ENCODE peak calls at places on chromosomes 13 and 19, in four cellular contexts. One of them, this sample, is unnamed.

GRCh38 chr13:38180670-38181069 is 169.0 kb upstream of the UFM1 start:
- DNase-seq in T-cell: no peak
- DNase-seq in RPMI7951: peak; percentile 19
- DNase-seq in activated CD4-positive, alpha-beta T cell treated with anti-CD3 and anti-CD28 coated beads for 48 hours: no peak
- DNase-seq in this sample: no peak

GRCh38 chr13:19634129-19634740 is 776 bp downstream of the MPHOSPH8 start:
- DNase-seq in T-cell: no peak
- DNase-seq in activated CD4-positive, alpha-beta T cell treated with anti-CD3 and anti-CD28 coated beads for 48 hours: no peak
- DNase-seq in RPMI7951: peak; percentile 35
- DNase-seq in this sample: no peak

GRCh38 chr19:33957804-33958203 is 161.1 kb downstream of the KCTD15 start:
- DNase-seq in RPMI7951: no peak
- DNase-seq in activated CD4-positive, alpha-beta T cell treated with anti-CD3 and anti-CD28 coated beads for 48 hours: no peak
- DNase-seq in T-cell: no peak
- DNase-seq in this sample: no peak

GRCh38 chr19:47280183-47280797 is 5.6 kb downstream of the INAFM1 start:
- DNase-seq in RPMI7951: no peak
- DNase-seq in T-cell: no peak
- DNase-seq in activated CD4-positive, alpha-beta T cell treated with anti-CD3 and anti-CD28 coated beads for 48 hours: peak; percentile 83
- DNase-seq in this sample: peak; percentile 76

GRCh38 chr19:34926361-34926684 is 380 bp upstream of the ZNF30 start:
- DNase-seq in T-cell: no peak
- DNase-seq in activated CD4-positive, alpha-beta T cell treated with anti-CD3 and anti-CD28 coated beads for 48 hours: no peak
- DNase-seq in RPMI7951: no peak
- DNase-seq in this sample: no peak

GRCh38 chr19:18306903-18307681 is 15.8 kb downstream of the LSM4 start:
- DNase-seq in RPMI7951: no peak
- DNase-seq in activated CD4-positive, alpha-beta T cell treated with anti-CD3 and anti-CD28 coated beads for 48 hours: no peak
- DNase-seq in T-cell: no peak
- DNase-seq in this sample: peak; percentile 61

GRCh38 chr19:55406869-55407624 is 541 bp downstream of the UBE2S start:
- DNase-seq in RPMI7951: no peak
- DNase-seq in T-cell: no peak
- DNase-seq in activated CD4-positive, alpha-beta T cell treated with anti-CD3 and anti-CD28 coated beads for 48 hours: peak; percentile 42
- DNase-seq in this sample: peak; percentile 42

GRCh38 chr13:110797230-110797877 is 83.9 kb downstream of the ING1 start:
- DNase-seq in RPMI7951: no peak
- DNase-seq in activated CD4-positive, alpha-beta T cell treated with anti-CD3 and anti-CD28 coated beads for 48 hours: no peak
- DNase-seq in T-cell: no peak
- DNase-seq in this sample: no peak

GRCh38 chr19:47110521-47111080 is 3.0 kb downstream of the ZC3H4 start:
- DNase-seq in T-cell: no peak
- DNase-seq in RPMI7951: no peak
- DNase-seq in activated CD4-positive, alpha-beta T cell treated with anti-CD3 and anti-CD28 coated beads for 48 hours: peak; percentile 62
- DNase-seq in this sample: no peak

GRCh38 chr13:109770436-109770835 is 15.9 kb downstream of the IRS2 start:
- DNase-seq in RPMI7951: no peak
- DNase-seq in T-cell: no peak
- DNase-seq in activated CD4-positive, alpha-beta T cell treated with anti-CD3 and anti-CD28 coated beads for 48 hours: no peak
- DNase-seq in this sample: no peak

GRCh38 chr13:67355791-67356190 is 125.7 kb upstream of the PCDH9 start:
- DNase-seq in activated CD4-positive, alpha-beta T cell treated with anti-CD3 and anti-CD28 coated beads for 48 hours: no peak
- DNase-seq in T-cell: no peak
- DNase-seq in RPMI7951: no peak
- DNase-seq in this sample: no peak

GRCh38 chr13:94154362-94154761 is 325.1 kb downstream of the DCT start:
- DNase-seq in RPMI7951: peak; percentile 10
- DNase-seq in activated CD4-positive, alpha-beta T cell treated with anti-CD3 and anti-CD28 coated beads for 48 hours: no peak
- DNase-seq in T-cell: no peak
- DNase-seq in this sample: no peak

GRCh38 chr13:84686458-84686857 is 804.2 kb upstream of the SLITRK1 start:
- DNase-seq in T-cell: no peak
- DNase-seq in RPMI7951: no peak
- DNase-seq in activated CD4-positive, alpha-beta T cell treated with anti-CD3 and anti-CD28 coated beads for 48 hours: no peak
- DNase-seq in this sample: no peak

GRCh38 chr19:56837492-56837891 is 3.0 kb downstream of the PEG3 start:
- DNase-seq in activated CD4-positive, alpha-beta T cell treated with anti-CD3 and anti-CD28 coated beads for 48 hours: no peak
- DNase-seq in RPMI7951: peak; percentile 37
- DNase-seq in T-cell: no peak
- DNase-seq in this sample: no peak

GRCh38 chr19:3175761-3176714 is 2.5 kb upstream of the S1PR4 start:
- DNase-seq in activated CD4-positive, alpha-beta T cell treated with anti-CD3 and anti-CD28 coated beads for 48 hours: no peak
- DNase-seq in RPMI7951: peak; percentile 85
- DNase-seq in T-cell: peak; percentile 26
- DNase-seq in this sample: no peak

GRCh38 chr13:50149143-50149703 is 134.0 kb downstream of the KCNRG start:
- DNase-seq in RPMI7951: no peak
- DNase-seq in T-cell: no peak
- DNase-seq in activated CD4-positive, alpha-beta T cell treated with anti-CD3 and anti-CD28 coated beads for 48 hours: no peak
- DNase-seq in this sample: no peak

GRCh38 chr13:106475852-106476251 is 59.6 kb downstream of the EFNB2 start:
- DNase-seq in T-cell: no peak
- DNase-seq in RPMI7951: no peak
- DNase-seq in activated CD4-positive, alpha-beta T cell treated with anti-CD3 and anti-CD28 coated beads for 48 hours: no peak
- DNase-seq in this sample: no peak

GRCh38 chr13:23518231-23518630 is 52.0 kb upstream of the TNFRSF19 start:
- DNase-seq in T-cell: no peak
- DNase-seq in activated CD4-positive, alpha-beta T cell treated with anti-CD3 and anti-CD28 coated beads for 48 hours: no peak
- DNase-seq in RPMI7951: no peak
- DNase-seq in this sample: no peak

GRCh38 chr19:53989600-53990533 is 1.6 kb upstream of the CACNG6 start:
- DNase-seq in RPMI7951: peak; percentile 33
- DNase-seq in activated CD4-positive, alpha-beta T cell treated with anti-CD3 and anti-CD28 coated beads for 48 hours: no peak
- DNase-seq in T-cell: no peak
- DNase-seq in this sample: no peak

GRCh38 chr19:2035590-2035991 is 15.5 kb downstream of the MKNK2 start:
- DNase-seq in T-cell: no peak
- DNase-seq in RPMI7951: no peak
- DNase-seq in activated CD4-positive, alpha-beta T cell treated with anti-CD3 and anti-CD28 coated beads for 48 hours: peak; percentile 9
- DNase-seq in this sample: no peak